ENCODE peak calls at places on chromosome 17, in five cellular contexts. M is HEK293T; E is naive thymus-derived CD4-positive, alpha-beta T cell; L is stimulated activated naive CD4-positive, alpha-beta T cell; W is activated CD8-positive, alpha-beta memory T cell treated with anti-CD3 and anti-CD28 coated beads for 48 hours. O is an unnamed sample.

GRCh38 chr17:60941028-60941427 is 263.4 kb downstream of the BCAS3 start:
- DNase-seq in M (no peak), E (no peak), L (no peak), W (no peak), O (no peak)

GRCh38 chr17:77002103-77003045 is 134.2 kb downstream of the MGAT5B start:
- DNase-seq in M (no peak), E (no peak), L (no peak), W (no peak), O (no peak)

GRCh38 chr17:7060165-7060890 is 16.4 kb upstream of the SLC16A11 start:
- DNase-seq in M (no peak), E (no peak), L (no peak), W (no peak), O (no peak)

GRCh38 chr17:76791053-76791980 is 53.4 kb downstream of the MFSD11 start:
- DNase-seq in M (no peak), E (no peak), L (no peak), W (no peak), O (no peak)

GRCh38 chr17:46009681-46010596 is 10.9 kb downstream of the STH start:
- DNase-seq in M (no peak), E (no peak), L (no peak), W (no peak), O (no peak)

GRCh38 chr17:65290041-65290440 is 152.9 kb downstream of the RGS9 start:
- DNase-seq in M (no peak), E (no peak), L (no peak), W (no peak), O (no peak)

GRCh38 chr17:70344356-70345060 is 175.2 kb downstream of the KCNJ2 start:
- DNase-seq in M (no peak), E (no peak), L (no peak), W (no peak), O (no peak)

GRCh38 chr17:80990921-80991644 is 558 bp upstream of the CHMP6 start:
- DNase-seq in M (no peak), E (no peak), L (no peak), W (no peak), O (no peak)

GRCh38 chr17:81256616-81257015 is 17.5 kb downstream of the NDUFAF8 start:
- DNase-seq in M (no peak), E (no peak), L (no peak), W (no peak), O (no peak)

GRCh38 chr17:7882068-7882467 is 6.5 kb upstream of the CHD3 start:
- DNase-seq in M (no peak), E (no peak), L (no peak), W (no peak), O (no peak)

GRCh38 chr17:11871773-11872172 is 125.5 kb downstream of the ZNF18 start:
- DNase-seq in M (no peak), E (no peak), L (no peak), W (no peak), O (no peak)

GRCh38 chr17:45123930-45124796 is 8.2 kb downstream of the PLCD3 start:
- DNase-seq in M (no peak), E (no peak), L (no peak), W (no peak), O (no peak)

GRCh38 chr17:50502643-50502990 is 5.6 kb upstream of the MYCBPAP start:
- DNase-seq in M (no peak), E (no peak), L (no peak), W (no peak), O (no peak)

GRCh38 chr17:35088911-35089845 is 25.7 kb upstream of the RFFL start:
- DNase-seq in M (peak), E (peak), L (peak), W (peak), O (peak)

GRCh38 chr17:40949406-40949805 is 12.0 kb upstream of the KRT23 start:
- DNase-seq in M (no peak), E (no peak), L (no peak), W (no peak), O (no peak)

GRCh38 chr17:37461668-37462067 is 28.0 kb upstream of the DUSP14 start:
- DNase-seq in M (no peak), E (no peak), L (no peak), W (no peak), O (no peak)

GRCh38 chr17:12737740-12738469 is 51.4 kb upstream of the ARHGAP44 start:
- DNase-seq in M (no peak), E (no peak), L (no peak), W (no peak), O (no peak)

GRCh38 chr17:44144966-44145739 is 3.4 kb downstream of the HROB start:
- DNase-seq in M (no peak), E (no peak), L (no peak), W (no peak), O (no peak)

GRCh38 chr17:77153487-77153886 is 12.7 kb downstream of the SEC14L1 start:
- DNase-seq in M (no peak), E (no peak), L (no peak), W (no peak), O (no peak)

GRCh38 chr17:29107933-29108805 is 65.2 kb downstream of the PIPOX start:
- DNase-seq in M (no peak), E (no peak), L (no peak), W (no peak), O (no peak)

GRCh38 chr17:82495844-82496528 is 23.5 kb upstream of the FOXK2 start:
- DNase-seq in M (no peak), E (no peak), L (no peak), W (no peak), O (no peak)

GRCh38 chr17:78358538-78359215 is 1.2 kb downstream of the SOCS3 start:
- DNase-seq in M (no peak), E (peak), L (no peak), W (no peak), O (no peak)

GRCh38 chr17:17935321-17936271 is 36.6 kb downstream of the TOM1L2 start:
- DNase-seq in M (no peak), E (no peak), L (no peak), W (no peak), O (no peak)

GRCh38 chr17:76080207-76080933 is 1.4 kb downstream of the ZACN start:
- DNase-seq in M (no peak), E (no peak), L (no peak), W (no peak), O (no peak)

GRCh38 chr17:80871341-80871740 is 120.3 kb upstream of the CHMP6 start:
- DNase-seq in M (no peak), E (no peak), L (peak), W (no peak), O (no peak)

GRCh38 chr17:66644311-66644710 is 190.6 kb upstream of the CACNG5 start:
- DNase-seq in M (no peak), E (no peak), L (no peak), W (no peak), O (no peak)

GRCh38 chr17:70276931-70277330 is 107.6 kb downstream of the KCNJ2 start:
- DNase-seq in M (no peak), E (no peak), L (no peak), W (no peak), O (no peak)

GRCh38 chr17:35312790-35313711 is 60.4 kb downstream of the SLFN11 start:
- DNase-seq in M (peak), E (peak), L (peak), W (peak), O (no peak)

GRCh38 chr17:68061512-68062313 is 26.2 kb downstream of the KPNA2 start:
- DNase-seq in M (no peak), E (no peak), L (no peak), W (no peak), O (no peak)

GRCh38 chr17:59372138-59372751 is 40.8 kb downstream of the YPEL2 start:
- DNase-seq in M (no peak), E (no peak), L (no peak), W (no peak), O (no peak)

GRCh38 chr17:77782611-77783010 is 175.9 kb upstream of the TNRC6C start:
- DNase-seq in M (no peak), E (no peak), L (no peak), W (no peak), O (no peak)

GRCh38 chr17:7523033-7523432 is 25.8 kb upstream of the TNFSF12 start:
- DNase-seq in M (peak), E (peak), L (no peak), W (no peak), O (no peak)

GRCh38 chr17:17376362-17376761 is 73.2 kb downstream of the NT5M start:
- DNase-seq in M (no peak), E (no peak), L (no peak), W (no peak), O (no peak)

GRCh38 chr17:2090804-2091534 is 36.1 kb downstream of the HIC1 start:
- DNase-seq in M (peak), E (no peak), L (no peak), W (no peak), O (peak)

GRCh38 chr17:21199856-21200255 is 14.1 kb downstream of the TMEM11 start:
- DNase-seq in M (no peak), E (no peak), L (no peak), W (no peak), O (no peak)

GRCh38 chr17:77409282-77410161 is 268.8 kb downstream of the SEC14L1 start:
- DNase-seq in M (no peak), E (no peak), L (peak), W (no peak), O (no peak)